ENCODE peak calls at places on chromosomes 5 and 9, in six cellular contexts. G is endothelial cell of umbilical vein; Q is stimulated activated CD4-positive, alpha-beta T cell treated with anti-CD3 and anti-CD28 coated beads, Interleukin-12 subunit alpha, Interleukin-12 subunit beta, amount 100 ng/mL, for 4 hours; Y is astrocyte; B is AG10803; V is HuH-7.5. N is an unnamed sample.

GRCh38 chr9:89756891-89757537 is 152.2 kb downstream of the GADD45G start:
- DNase-seq in G (no peak), V (peak), B (no peak), Y (no peak), Q (no peak), N (no peak)

GRCh38 chr5:138180183-138180782 is 1.4 kb downstream of the KIF20A start:
- DNase-seq in B (peak), Q (no peak), G (peak), V (peak), Y (peak), N (peak)

GRCh38 chr9:108836771-108837170 is 19.0 kb downstream of the ACTL7B start:
- DNase-seq in G (no peak), B (no peak), Y (peak), V (no peak), Q (no peak), N (no peak)

GRCh38 chr9:120857481-120857880 is 14.8 kb upstream of the PSMD5 start:
- DNase-seq in Q (no peak), Y (no peak), V (no peak), B (no peak), G (no peak), N (no peak)

GRCh38 chr5:11378462-11378861 is 525.8 kb downstream of the CTNND2 start:
- DNase-seq in V (no peak), Y (no peak), G (no peak), B (no peak), Q (no peak), N (no peak)

GRCh38 chr5:34564706-34565235 is 91.4 kb upstream of the RAI14 start:
- DNase-seq in G (no peak), Y (peak), V (no peak), B (no peak), Q (no peak), N (no peak)

GRCh38 chr5:75568202-75568601 is 43.1 kb upstream of the ANKDD1B start:
- DNase-seq in Y (no peak), B (no peak), V (no peak), G (no peak), Q (no peak), N (no peak)

GRCh38 chr5:139294372-139295165 is 1.0 kb downstream of the MATR3 start:
- DNase-seq in G (peak), Y (peak), Q (peak), V (peak), B (peak), N (peak)